ENCODE peak calls at places on chromosomes 6 and 20, in five cellular contexts. B is fibroblast of lung, S is tibial nerve, M is cardiac muscle cell, K is ovary. Y is an unnamed sample. For H3K27me3, the result is how much of the 10 kb centered on the place peaks cover.

GRCh38 chr20:32445539-32446273 is 87.6 kb downstream of the ASXL1 start:
- DNase-seq in B (no peak), S (peak), M (peak), K (no peak), Y (no peak)

GRCh38 chr6:121437861-121438651 is 2.6 kb downstream of the GJA1 start:
- DNase-seq in B (peak), S (peak), M (peak), K (peak), Y (peak)

GRCh38 chr6:13776602-13777001 is 37.8 kb downstream of the MCUR1 start:
- DNase-seq in B (no peak), S (no peak), M (no peak), K (no peak), Y (no peak)

GRCh38 chr6:20954325-20954724 is 420.1 kb downstream of the CDKAL1 start:
- DNase-seq in B (no peak), S (no peak), M (no peak), K (no peak), Y (no peak)

GRCh38 chr6:64258752-64259151 is 623.1 kb downstream of the PHF3 start:
- DNase-seq in B (no peak), S (no peak), M (no peak), K (no peak), Y (no peak)

GRCh38 chr20:1857403-1857941 is 37.7 kb upstream of the SIRPA start:
- DNase-seq in B (no peak), S (no peak), M (no peak), K (no peak), Y (no peak)

GRCh38 chr6:142811923-142812322 is 133.1 kb downstream of the HIVEP2 start:
- DNase-seq in B (no peak), S (no peak), M (no peak), K (no peak), Y (no peak)

GRCh38 chr6:10968776-10969175 is 75.3 kb downstream of the ELOVL2 start:
- DNase-seq in B (peak), S (no peak), M (no peak), K (no peak), Y (no peak)

GRCh38 chr6:169028343-169028742 is 225.3 kb downstream of the THBS2 start:
- DNase-seq in B (no peak), S (no peak), M (no peak), K (no peak), Y (no peak)

GRCh38 chr6:169857343-169858292 is 106.2 kb downstream of the ERMARD start:
- DNase-seq in B (no peak), S (no peak), M (no peak), K (no peak), Y (no peak)

GRCh38 chr20:35055445-35056276 is 36.9 kb downstream of the TRPC4AP start:
- DNase-seq in B (peak), S (no peak), M (peak), K (no peak), Y (no peak)

GRCh38 chr6:91669904-91670295 is 1083.0 kb upstream of the MAP3K7 start:
- DNase-seq in B (peak), S (no peak), M (no peak), K (no peak), Y (no peak)

GRCh38 chr20:36975085-36975829 is 23.7 kb upstream of the SAMHD1 start:
- DNase-seq in B (no peak), S (no peak), M (no peak), K (no peak), Y (no peak)

GRCh38 chr20:31718952-31719643 is 3.6 kb downstream of the BCL2L1 start:
- DNase-seq in B (no peak), S (no peak), M (no peak), K (no peak), Y (peak)

GRCh38 chr20:8527998-8528397 is 395.9 kb downstream of the PLCB1 start:
- DNase-seq in B (peak), S (no peak), M (no peak), K (no peak), Y (peak)

GRCh38 chr6:143279385-143279784 is 171.1 kb downstream of the ADAT2 start:
- DNase-seq in B (peak), S (no peak), M (peak), K (no peak), Y (peak)

GRCh38 chr6:31352497-31353368 is 4.2 kb downstream of the HLA-B start:
- DNase-seq in B (no peak), S (no peak), M (no peak), K (no peak), Y (no peak)

GRCh38 chr6:138403324-138403800 is 661 bp upstream of the HEBP2 start:
- DNase-seq in B (no peak), S (no peak), M (peak), K (peak), Y (no peak)

GRCh38 chr6:63802606-63803206 is 167.1 kb downstream of the PHF3 start:
- DNase-seq in B (peak), S (no peak), M (no peak), K (no peak), Y (peak)

GRCh38 chr6:144343736-144344428 is 58.7 kb downstream of the UTRN start:
- DNase-seq in B (no peak), S (no peak), M (no peak), K (no peak), Y (peak)

GRCh38 chr20:25987073-25987927 is 290.6 kb upstream of the ZNF337 start:
- DNase-seq in B (peak), S (no peak), M (peak), K (peak), Y (peak)

GRCh38 chr6:151763303-151763702 is 44.2 kb upstream of the ESR1 start:
- DNase-seq in B (peak), S (no peak), M (no peak), K (peak), Y (peak)

GRCh38 chr6:40714576-40715500 is 127.7 kb upstream of the LRFN2 start:
- DNase-seq in B (no peak), S (no peak), M (no peak), K (no peak), Y (peak)

GRCh38 chr20:9280654-9281053 is 211.8 kb downstream of the PLCB4 start:
- DNase-seq in B (no peak), S (no peak), M (no peak), K (no peak), Y (no peak)

GRCh38 chr6:144150673-144151009 is 324 bp downstream of the STX11 start:
- DNase-seq in B (peak), S (no peak), M (peak), K (no peak), Y (peak)

GRCh38 chr6:129499871-129500219 is 210.1 kb downstream of the ARHGAP18 start:
- DNase-seq in B (no peak), S (no peak), M (no peak), K (no peak), Y (no peak)

GRCh38 chr6:129500958-129501381 is 209.0 kb downstream of the ARHGAP18 start:
- DNase-seq in B (peak), S (no peak), M (no peak), K (no peak), Y (no peak)

GRCh38 chr6:129497591-129498555 is 212.1 kb downstream of the ARHGAP18 start:
- DNase-seq in B (peak), S (no peak), M (peak), K (no peak), Y (peak)

GRCh38 chr6:129498556-129498940 is 211.4 kb downstream of the ARHGAP18 start:
- DNase-seq in B (peak), S (no peak), M (no peak), K (no peak), Y (peak)

GRCh38 chr6:129498950-129499870 is 210.8 kb downstream of the ARHGAP18 start:
- DNase-seq in B (peak), S (no peak), M (peak), K (no peak), Y (peak)
- TF ChIP-seq CTCF in B (peak), S (peak), M (peak), K (peak), Y (peak)

GRCh38 chr20:44586986-44587980 is 4.9 kb downstream of the PKIG start:
- DNase-seq in B (no peak), S (no peak), M (no peak), K (no peak), Y (no peak)
- H3K4me3 ChIP-seq in B (no peak), S (no peak), M (no peak), K (no peak), Y (no peak)

DNA sequence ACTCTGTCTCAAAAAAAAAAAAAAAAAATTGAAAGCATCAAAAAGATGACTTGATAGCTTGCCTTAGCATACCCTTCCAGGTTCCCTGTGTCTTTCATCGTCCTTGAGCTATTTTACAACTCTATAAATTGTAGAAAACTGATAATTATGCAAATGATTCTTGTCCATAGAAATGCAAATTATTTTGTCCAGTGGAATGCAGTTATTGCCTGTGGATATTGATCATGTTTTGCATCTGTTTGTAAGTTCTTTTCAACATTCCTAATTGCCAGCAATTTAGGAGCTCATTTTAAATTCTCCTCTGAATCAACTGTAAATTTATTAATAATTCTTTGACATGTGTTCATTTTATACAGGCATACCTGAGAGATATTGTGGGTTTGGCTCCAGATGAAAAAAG is 7.1 kb upstream of the ATP9A start:
- DNase-seq in B (no peak), S (no peak), M (no peak), K (no peak), Y (no peak)
- H3K27me3 ChIP-seq in B (under half), S (under half), M (under half), K (under half), Y (under half)

GRCh38 chr20:43205699-43206098 is 16.0 kb upstream of the PTPRT start:
- DNase-seq in B (no peak), S (no peak), M (no peak), K (no peak), Y (no peak)
- TF ChIP-seq CTCF in B (no peak), S (no peak), M (no peak), K (no peak), Y (no peak)

GRCh38 chr6:56023829-56024228 is 148.4 kb upstream of the BMP5 start:
- DNase-seq in B (no peak), S (no peak), M (no peak), K (no peak), Y (no peak)
- H3K4me3 ChIP-seq in B (no peak), S (no peak), M (no peak), K (no peak), Y (no peak)

DNA sequence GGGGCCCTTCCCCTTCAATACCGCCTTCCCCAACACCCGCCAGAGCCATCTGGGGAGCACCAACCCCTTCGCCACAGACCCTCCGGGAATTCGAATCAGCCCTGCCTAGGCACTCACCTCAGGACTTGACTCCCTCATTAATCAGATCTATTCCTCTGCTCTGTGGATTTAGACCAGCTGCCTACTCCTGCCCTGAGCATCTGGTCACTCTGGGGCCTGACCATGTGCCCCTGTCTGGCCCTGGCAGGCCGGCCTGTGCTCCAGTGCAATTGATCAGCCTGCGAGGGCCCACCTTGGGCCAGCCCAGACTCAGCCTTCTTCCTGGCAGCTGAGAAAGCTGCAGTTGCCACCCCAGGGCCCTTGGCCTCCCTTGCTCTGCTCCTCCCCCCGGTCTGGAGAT is 46.0 kb downstream of the GRM4 start:
- DNase-seq in B (no peak), S (no peak), M (no peak), K (no peak), Y (no peak)
- H3K27me3 ChIP-seq in B (under half), S (under half), M (under half), K (under half), Y (under half)

Y was measured in bronchial epithelial cell.